ENCODE peak calls at places on chromosome 19, in seven cellular contexts. O is OCI-LY7, G is GM23338, F is kidney epithelial cell, C is IMR-90, B is gastrocnemius medialis, A is esophagus squamous epithelium. P is an unnamed sample.
A peak's percentile ranks its signal among the peaks of the same experiment; 100 is the strongest.

GRCh38 chr19:56670961-56671612 is 470 bp downstream of the ZNF835 start:
- DNase-seq in F (no peak), O (no peak), B (no peak), A (no peak), C (no peak), G (no peak), P (no peak)

GRCh38 chr19:42126565-42126964 is 5.7 kb downstream of the POU2F2 start:
- DNase-seq in O (no peak), A (no peak), B (no peak), G (no peak), C (no peak), F (no peak), P (no peak)

GRCh38 chr19:8611890-8612806 is 1.6 kb upstream of the ADAMTS10 start:
- DNase-seq in G (peak; percentile 74), A (no peak), O (no peak), B (peak; percentile 16), C (peak; percentile 66), F (no peak), P (peak; percentile 10)

GRCh38 chr19:31838163-31838798 is 489.0 kb upstream of the TSHZ3 start:
- DNase-seq in A (no peak), O (no peak), B (no peak), F (no peak), G (no peak), C (no peak), P (no peak)

GRCh38 chr19:45331411-45331810 is 8.7 kb upstream of the CKM start:
- DNase-seq in A (no peak), B (no peak), F (no peak), G (no peak), C (no peak), O (no peak), P (no peak)

GRCh38 chr19:3458595-3459284 is 21.6 kb downstream of the SMIM24 start:
- DNase-seq in C (peak; percentile 25), B (no peak), O (no peak), F (no peak), A (no peak), G (peak; percentile 82), P (no peak)

GRCh38 chr19:13079542-13079986 is 23.1 kb downstream of the LYL1 start:
- DNase-seq in B (no peak), G (no peak), O (no peak), A (no peak), C (peak; percentile 50), F (no peak), P (no peak)

GRCh38 chr19:11142528-11143171 is 12.9 kb downstream of the SPC24 start:
- DNase-seq in F (peak; percentile 68), A (no peak), G (peak; percentile 62), B (peak; percentile 56), C (peak; percentile 95), O (no peak), P (no peak)

GRCh38 chr19:6418562-6418932 is 6.1 kb downstream of the KHSRP start:
- DNase-seq in A (no peak), B (no peak), G (no peak), C (no peak), F (no peak), O (no peak), P (no peak)

GRCh38 chr19:6424190-6424938 is at the start of gene KHSRP:
- DNase-seq in G (peak; percentile 45), F (no peak), A (no peak), C (no peak), B (no peak), O (peak; percentile 51), P (peak; percentile 60)

GRCh38 chr19:6423499-6424189 is 967 bp downstream of the KHSRP start:
- DNase-seq in B (no peak), A (no peak), C (peak; percentile 42), O (peak; percentile 41), F (no peak), G (peak; percentile 74), P (peak; percentile 51)

GRCh38 chr19:6417713-6418561 is 6.7 kb downstream of the KHSRP start:
- DNase-seq in B (no peak), A (no peak), C (peak; percentile 5), F (no peak), O (no peak), G (peak; percentile 48), P (no peak)

DNA sequence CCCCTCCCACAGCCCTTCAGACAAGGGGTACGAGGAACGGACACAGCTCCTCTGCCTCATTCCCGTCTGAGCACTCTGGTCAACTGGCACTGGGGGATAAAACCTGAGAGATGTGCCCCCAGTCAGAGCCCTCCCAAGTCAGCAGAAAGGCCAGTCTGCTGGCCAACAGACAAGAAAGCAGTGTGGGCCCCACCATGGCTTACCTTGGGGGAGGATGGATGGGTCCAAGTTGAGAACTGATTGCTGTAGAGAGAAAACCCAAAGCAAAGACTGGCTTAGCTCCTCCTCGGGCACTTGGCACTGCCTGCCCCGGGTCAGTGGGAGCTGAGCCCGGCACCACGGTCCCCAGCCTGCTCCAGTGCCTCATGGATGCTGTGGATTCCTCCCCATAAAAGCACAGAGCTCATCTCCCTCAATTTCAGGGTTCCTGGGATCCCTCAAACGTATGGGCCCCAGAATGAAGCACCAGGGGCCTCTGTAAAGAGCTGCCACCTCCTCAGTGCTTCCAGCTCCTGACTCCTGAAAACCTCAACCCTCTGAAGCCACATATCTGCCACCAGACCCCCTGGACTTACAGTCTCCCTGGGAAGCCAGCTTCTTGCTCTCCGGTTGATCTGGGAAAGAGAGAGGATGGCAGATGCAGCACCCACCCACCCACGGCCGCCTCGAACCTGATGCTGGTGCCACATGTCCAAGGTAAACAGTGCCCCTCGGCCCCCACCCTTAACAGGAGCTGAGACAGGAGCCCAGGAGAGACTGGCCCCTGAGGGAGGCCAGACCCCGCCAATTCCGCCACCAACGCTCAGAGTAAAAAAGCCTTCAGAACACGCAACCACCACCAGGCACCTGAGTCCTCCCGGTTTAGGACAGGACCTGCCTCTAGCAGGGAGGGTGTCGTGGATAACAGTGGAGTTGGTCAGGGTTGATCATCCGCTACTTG is 3.3 kb downstream of the KHSRP start:
- DNase-seq in F (no peak), G (no peak), A (no peak), O (no peak), C (no peak), B (no peak), P (no peak)
- H3K36me3 ChIP-seq in F (no peaks in the 10 kb centered on the region), G (peaks cover 43% of the 10 kb centered on the region), A (peaks cover 40% of the 10 kb centered on the region), O (peaks cover 71% of the 10 kb centered on the region), C (peaks cover 52% of the 10 kb centered on the region), B (no peaks in the 10 kb centered on the region), P (peaks cover 77% of the 10 kb centered on the region)

GRCh38 chr19:33398361-33399060 is 25.0 kb downstream of the CEBPG start:
- DNase-seq in A (no peak), C (no peak), F (no peak), G (no peak), O (no peak), B (no peak), P (no peak)

GRCh38 chr19:33399081-33399744 is 25.7 kb downstream of the CEBPG start:
- DNase-seq in C (no peak), F (no peak), O (no peak), B (no peak), A (no peak), G (no peak), P (no peak)

GRCh38 chr19:33396701-33397535 is 23.4 kb downstream of the CEBPG start:
- DNase-seq in O (no peak), A (no peak), C (no peak), G (peak; percentile 60), B (no peak), F (no peak), P (no peak)

GRCh38 chr19:33395561-33396550 is 22.3 kb downstream of the CEBPG start:
- DNase-seq in O (no peak), B (no peak), A (no peak), G (no peak), F (no peak), C (peak; percentile 41), P (no peak)

DNA sequence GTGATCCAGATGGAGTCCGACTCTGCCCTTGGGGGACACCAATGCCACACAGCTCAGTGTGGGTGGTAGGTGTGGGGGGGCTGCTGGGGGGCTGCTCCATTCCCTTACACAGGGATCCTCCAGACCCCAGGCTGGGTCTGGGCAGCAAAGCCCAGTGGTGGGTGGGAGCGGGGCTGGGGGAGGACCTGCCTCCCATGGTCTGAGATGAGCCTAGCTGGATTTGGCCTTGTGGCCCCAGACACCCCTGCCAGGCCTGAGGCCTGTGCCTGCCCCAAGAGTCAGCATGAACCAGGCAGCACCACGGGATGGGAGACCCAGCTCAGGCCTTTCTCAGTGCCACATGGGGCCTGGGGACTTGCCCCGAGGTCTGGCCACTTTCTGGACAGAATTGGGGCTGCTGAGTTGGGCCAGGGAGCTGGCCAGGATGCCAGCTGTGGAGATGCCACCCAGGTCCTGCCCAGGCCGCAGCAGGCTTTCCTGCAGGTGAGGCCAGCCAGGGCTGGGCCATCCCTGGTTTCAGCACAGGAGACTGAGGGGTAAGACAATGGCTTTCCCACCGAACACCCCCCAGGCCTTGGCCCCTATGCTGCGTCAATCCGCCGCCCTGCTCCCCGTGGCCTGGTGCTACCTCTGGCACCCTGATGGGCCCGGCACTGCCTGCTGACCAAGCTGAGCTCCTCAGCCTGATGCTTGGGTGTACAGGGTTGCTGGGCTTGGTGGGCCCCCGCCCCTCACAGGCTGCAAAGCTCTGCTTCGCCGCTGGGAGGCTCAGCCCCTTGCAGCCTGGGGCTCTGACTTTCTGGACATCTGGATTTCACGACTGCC is 24.2 kb downstream of the CEBPG start:
- DNase-seq in B (no peak), F (no peak), A (no peak), G (no peak), C (no peak), O (no peak), P (no peak)
- TF ChIP-seq CTCF in B (no peak), F (no peak), A (no peak), G (peak; percentile 39), C (no peak), O (no peak), P (no peak)

DNA sequence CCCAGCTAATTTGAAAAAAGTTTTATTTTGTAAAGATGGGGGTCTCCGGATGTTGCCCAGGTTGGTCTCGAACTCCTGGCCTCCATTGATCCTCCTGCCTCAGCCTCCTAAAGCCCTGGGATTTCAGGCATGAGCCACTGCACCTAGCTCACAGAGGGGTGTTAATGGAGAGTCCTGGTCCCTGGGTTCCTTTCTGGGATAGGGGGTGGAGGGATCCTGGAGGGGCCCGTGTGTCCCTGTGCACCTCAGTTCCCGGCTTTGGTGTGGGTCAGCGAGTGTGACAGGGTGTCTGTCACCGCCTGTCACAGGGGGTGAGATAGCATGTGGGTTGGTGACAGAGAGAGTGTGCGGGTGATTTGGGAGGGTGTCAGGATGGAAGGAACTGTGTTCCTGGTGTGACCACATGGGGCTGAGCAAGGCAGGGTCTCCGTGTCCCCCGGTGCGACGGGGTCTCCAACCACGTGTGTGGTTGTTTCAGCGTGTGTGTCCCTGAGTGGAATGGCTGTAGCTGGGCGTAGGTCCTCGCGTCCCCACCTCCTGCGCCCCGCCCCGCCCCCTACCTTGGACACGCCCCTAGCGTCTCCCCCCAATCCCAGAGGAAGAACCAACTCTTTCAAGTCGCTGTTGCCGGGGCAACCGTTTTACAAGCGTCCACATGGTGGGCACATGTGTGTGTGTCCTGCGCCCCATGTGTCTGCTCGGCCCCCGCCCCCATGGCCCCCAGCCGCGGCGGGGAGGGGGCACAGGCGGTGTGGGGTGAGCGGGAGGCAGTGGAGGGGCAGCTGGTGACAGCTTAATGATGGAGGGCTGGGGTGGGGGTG is 2.9 kb upstream of the NRTN start:
- DNase-seq in F (no peak), O (no peak), G (peak; percentile 97), C (peak; percentile 12), B (no peak), A (no peak), P (no peak)
- H3K36me3 ChIP-seq in F (no peaks in the 10 kb centered on the region), O (no peaks in the 10 kb centered on the region), G (no peaks in the 10 kb centered on the region), C (no peaks in the 10 kb centered on the region), B (no peaks in the 10 kb centered on the region), A (no peaks in the 10 kb centered on the region), P (no peaks in the 10 kb centered on the region)

DNA sequence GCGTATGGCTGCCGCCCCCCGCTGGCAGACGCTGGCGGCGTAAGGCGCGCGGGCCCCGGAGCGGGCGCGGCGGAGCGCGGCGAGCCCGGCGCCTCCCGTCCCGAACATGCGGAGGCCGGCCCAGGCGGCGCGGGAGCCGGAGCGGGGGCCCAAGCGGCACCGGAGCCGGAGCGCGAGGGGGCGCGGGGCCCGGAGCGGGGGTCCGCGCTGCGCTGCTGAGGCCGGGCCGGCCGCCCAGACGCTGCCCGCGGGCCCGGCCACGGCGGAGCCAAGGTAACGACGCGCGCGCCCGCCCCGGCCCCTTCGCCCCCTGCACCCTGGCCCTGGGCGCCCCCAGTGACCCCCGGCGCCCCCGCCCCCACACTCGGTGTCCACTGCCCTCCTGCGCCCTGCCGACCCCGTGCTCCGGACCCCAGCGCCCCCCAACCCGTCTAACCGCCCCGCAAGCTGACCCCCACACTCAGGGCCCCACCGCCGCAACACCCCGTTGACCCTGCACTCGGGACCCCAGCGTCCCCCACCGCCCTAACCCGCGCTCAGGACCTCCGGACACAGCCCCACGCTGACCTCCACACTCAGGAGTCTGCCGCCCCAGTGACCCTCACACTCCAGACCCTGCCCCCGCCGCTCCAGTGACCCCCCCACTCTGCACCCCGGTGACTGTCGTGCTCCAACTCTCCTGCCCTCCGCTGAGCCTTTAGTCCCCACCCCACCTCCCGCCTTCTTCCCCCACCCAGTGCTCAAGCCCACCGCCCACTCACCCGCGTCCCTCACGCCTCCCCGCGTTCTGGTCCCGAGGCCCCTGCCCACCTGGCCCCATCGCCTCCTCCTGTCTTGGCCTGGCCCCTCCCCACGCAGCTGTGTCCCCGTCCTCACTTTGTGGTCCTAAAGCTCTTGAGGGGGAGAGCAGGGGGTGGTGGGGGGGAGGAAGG is at the start of gene CSNK1G2:
- DNase-seq in B (no peak), A (no peak), G (no peak), F (no peak), C (no peak), O (no peak), P (peak; percentile 19)
- TF ChIP-seq CTCF in B (peak; percentile 5), A (no peak), G (no peak), F (no peak), C (peak; percentile 49), O (no peak), P (peak; percentile 46)

P was measured in DND-41.